ENCODE peak calls at places on chromosomes 3 and 15, in five cellular contexts. V is IMR-90, B is cardiac muscle cell, R is foreskin fibroblast, H is brain microvascular endothelial cell. Z is an unnamed sample.

GRCh38 chr15:93152264-93152884 is 63.4 kb upstream of the RGMA start:
- DNase-seq in V (no peak), B (no peak), R (no peak), H (no peak), Z (no peak)

GRCh38 chr3:141274411-141275031 is 42.9 kb downstream of the PXYLP1 start:
- DNase-seq in V (no peak), B (no peak), R (no peak), H (no peak), Z (no peak)

GRCh38 chr3:28399196-28399595 is 50.6 kb upstream of the AZI2 start:
- DNase-seq in V (no peak), B (no peak), R (no peak), H (no peak), Z (no peak)

GRCh38 chr3:15634671-15635661 is 33.4 kb downstream of the BTD start:
- DNase-seq in V (peak), B (peak), R (peak), H (no peak), Z (peak)

GRCh38 chr3:69914395-69914794 is 85.1 kb upstream of the SAMMSON start:
- DNase-seq in V (peak), B (no peak), R (no peak), H (no peak), Z (no peak)

GRCh38 chr3:104359546-104359945 is 1007.2 kb upstream of the ALCAM start:
- DNase-seq in V (peak), B (peak), R (peak), H (peak), Z (peak)

GRCh38 chr15:98648654-98649537 is 557 bp downstream of the IGF1R start:
- DNase-seq in V (peak), B (peak), R (no peak), H (no peak), Z (no peak)

GRCh38 chr15:58551764-58552504 is 120.1 kb downstream of the LIPC start:
- DNase-seq in V (peak), B (peak), R (peak), H (peak), Z (peak)

GRCh38 chr3:64454179-64454578 is 228.9 kb upstream of the PRICKLE2 start:
- DNase-seq in V (peak), B (peak), R (no peak), H (peak), Z (no peak)

GRCh38 chr15:89108865-89109660 is 20.8 kb downstream of the ABHD2 start:
- DNase-seq in V (no peak), B (no peak), R (no peak), H (no peak), Z (no peak)

GRCh38 chr3:114874447-114874846 is 272.6 kb downstream of the ZBTB20 start:
- DNase-seq in V (no peak), B (peak), R (no peak), H (no peak), Z (no peak)

GRCh38 chr15:60385620-60386552 is 11.9 kb downstream of the ANXA2 start:
- DNase-seq in V (no peak), B (no peak), R (no peak), H (no peak), Z (no peak)

GRCh38 chr3:126519506-126520455 is 2.2 kb upstream of the UROC1 start:
- DNase-seq in V (no peak), B (no peak), R (no peak), H (no peak), Z (no peak)

GRCh38 chr15:74384566-74385441 is 17.4 kb upstream of the CYP11A1 start:
- DNase-seq in V (no peak), B (no peak), R (no peak), H (no peak), Z (no peak)

GRCh38 chr3:108472011-108472591 is 38.3 kb downstream of the MYH15 start:
- DNase-seq in V (peak), B (peak), R (peak), H (peak), Z (peak)

GRCh38 chr3:187006884-187007630 is 76.7 kb downstream of the ST6GAL1 start:
- DNase-seq in V (peak), B (peak), R (no peak), H (no peak), Z (no peak)

GRCh38 chr3:149848238-149848637 is 35.2 kb downstream of the RNF13 start:
- DNase-seq in V (no peak), B (no peak), R (no peak), H (no peak), Z (no peak)

GRCh38 chr3:98519351-98519750 is 3.4 kb downstream of the CLDND1 start:
- DNase-seq in V (peak), B (no peak), R (no peak), H (no peak), Z (no peak)

GRCh38 chr3:33993631-33994030 is 195.2 kb downstream of the PDCD6IP start:
- DNase-seq in V (peak), B (no peak), R (peak), H (peak), Z (no peak)

GRCh38 chr3:184651945-184652344 is 59.9 kb downstream of the MAGEF1 start:
- DNase-seq in V (no peak), B (no peak), R (no peak), H (no peak), Z (no peak)

GRCh38 chr3:141465221-141465620 is 21.6 kb upstream of the RASA2 start:
- DNase-seq in V (peak), B (peak), R (no peak), H (no peak), Z (no peak)

GRCh38 chr3:4271834-4272233 is 31.3 kb upstream of the SETMAR start:
- DNase-seq in V (peak), B (peak), R (peak), H (peak), Z (peak)

GRCh38 chr15:38524156-38524555 is 40.5 kb downstream of the RASGRP1 start:
- DNase-seq in V (peak), B (peak), R (no peak), H (no peak), Z (no peak)

GRCh38 chr3:132231633-132232032 is 85.6 kb upstream of the ACP3 start:
- DNase-seq in V (peak), B (peak), R (peak), H (peak), Z (no peak)

GRCh38 chr3:197224034-197224444 is 74.4 kb downstream of the DLG1 start:
- DNase-seq in V (peak), B (peak), R (peak), H (no peak), Z (peak)

GRCh38 chr3:182220013-182220412 is 508.3 kb downstream of the SOX2 start:
- DNase-seq in V (no peak), B (no peak), R (no peak), H (no peak), Z (no peak)

GRCh38 chr15:39680868-39681267 is 100.0 kb downstream of the THBS1 start:
- DNase-seq in V (peak), B (peak), R (no peak), H (no peak), Z (no peak)

GRCh38 chr15:85752591-85752990 is 42.1 kb downstream of the KLHL25 start:
- DNase-seq in V (no peak), B (no peak), R (no peak), H (no peak), Z (no peak)

GRCh38 chr15:75148293-75148692 is 53.4 kb upstream of the C15orf39 start:
- DNase-seq in V (no peak), B (no peak), R (no peak), H (no peak), Z (no peak)

DNA sequence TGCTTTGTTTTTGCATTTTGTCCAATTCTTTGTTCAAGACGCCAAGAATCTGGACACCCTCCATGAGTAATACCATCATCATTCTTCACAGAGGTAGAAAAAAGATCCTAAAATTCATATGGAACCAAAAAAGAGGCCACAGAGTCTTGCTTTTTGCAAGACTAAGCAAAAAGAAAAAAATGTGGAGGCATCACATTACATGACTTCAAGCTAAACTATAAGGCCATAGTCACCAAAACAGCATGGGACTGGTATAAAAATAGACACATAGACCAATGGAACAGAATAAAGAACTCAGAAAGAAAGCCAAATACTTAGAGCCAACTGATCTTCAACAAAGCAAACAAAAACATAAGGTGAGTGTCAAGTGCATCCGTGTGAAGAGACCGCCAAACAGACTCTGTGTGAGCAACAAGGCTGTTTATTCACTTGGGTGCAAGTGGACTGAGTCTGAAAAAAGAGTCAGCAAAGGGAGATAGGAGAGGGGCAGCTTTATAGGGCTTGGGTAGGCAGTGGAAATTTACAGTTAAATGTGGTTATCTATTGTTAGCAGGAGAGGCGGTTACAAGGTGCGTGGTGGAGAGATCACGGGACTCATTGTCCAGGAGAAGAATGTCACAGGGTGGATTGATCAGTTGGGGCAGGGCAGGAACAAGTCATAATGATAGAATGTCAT is 10.9 kb downstream of the STRIT1 start:
- DNase-seq in V (peak), B (peak), R (peak), H (peak), Z (peak)
- H3K4me3 ChIP-seq in V (no peak), B (no peak), R (no peak), H (no peak), Z (no peak)

DNA sequence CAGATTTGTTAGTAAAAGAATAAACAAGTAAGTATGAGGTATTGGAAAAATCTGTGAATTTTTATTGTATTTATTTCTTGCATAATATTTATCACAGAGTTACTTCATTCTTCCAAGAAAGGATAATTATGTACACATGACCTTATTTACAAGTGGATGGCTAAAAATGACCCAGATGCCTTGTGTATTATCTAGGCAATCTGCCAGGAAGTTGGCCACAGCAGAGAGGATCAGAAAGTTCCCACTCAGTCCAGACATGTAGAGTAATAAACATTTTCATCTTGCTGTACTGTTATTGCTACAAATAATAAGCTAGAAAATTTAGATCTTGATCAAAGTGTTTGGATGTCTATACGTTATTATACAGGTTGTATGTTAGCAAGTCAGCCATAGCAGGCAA is 317.1 kb downstream of the EPHA6 start:
- DNase-seq in V (no peak), B (no peak), R (no peak), H (no peak), Z (no peak)
- TF ChIP-seq CTCF in V (no peak), B (no peak), R (no peak), H (no peak), Z (no peak)

DNA sequence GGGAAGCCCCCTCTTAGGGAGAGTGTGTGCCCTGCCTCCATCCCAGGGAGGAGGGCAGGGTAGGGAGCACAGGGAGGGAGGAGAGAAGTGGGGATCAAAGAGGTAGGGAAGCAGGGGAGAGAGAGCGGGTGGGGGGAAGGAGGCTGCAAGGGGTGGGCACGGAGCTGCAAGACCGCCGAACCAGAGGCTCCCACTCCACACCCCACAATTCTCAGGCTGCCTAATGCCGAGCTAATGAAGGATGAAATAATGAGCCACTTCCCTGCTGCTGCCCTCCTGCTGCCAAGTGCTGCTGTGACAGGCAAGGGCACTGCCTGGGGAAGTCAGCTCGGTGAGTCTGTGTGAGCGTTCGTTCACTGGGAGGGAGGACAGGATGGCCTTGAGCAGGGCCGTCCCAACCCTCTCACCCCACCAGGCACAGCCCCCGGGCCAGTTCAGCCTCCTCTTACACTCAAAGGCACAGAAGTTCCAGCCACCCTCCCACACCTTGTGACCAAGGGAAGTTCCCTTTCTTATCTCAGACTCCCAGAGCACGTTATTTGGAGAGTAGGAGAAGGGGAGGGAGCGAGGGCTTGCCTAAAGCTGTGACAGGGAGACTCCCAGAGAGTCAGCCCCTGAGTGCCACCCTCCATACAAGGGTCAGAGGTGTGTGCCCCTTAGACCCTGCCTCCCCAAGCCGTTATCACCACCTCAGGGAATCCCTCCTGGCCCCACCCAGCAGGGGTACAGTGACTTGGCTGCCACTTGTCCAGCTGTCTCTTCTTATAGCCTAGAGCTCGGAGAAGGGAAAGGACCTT is 12.4 kb downstream of the GLYCTK start:
- DNase-seq in V (peak), B (peak), R (no peak), H (peak), Z (no peak)
- H3K4me3 ChIP-seq in V (no peak), B (no peak), R (no peak), H (no peak), Z (no peak)

DNA sequence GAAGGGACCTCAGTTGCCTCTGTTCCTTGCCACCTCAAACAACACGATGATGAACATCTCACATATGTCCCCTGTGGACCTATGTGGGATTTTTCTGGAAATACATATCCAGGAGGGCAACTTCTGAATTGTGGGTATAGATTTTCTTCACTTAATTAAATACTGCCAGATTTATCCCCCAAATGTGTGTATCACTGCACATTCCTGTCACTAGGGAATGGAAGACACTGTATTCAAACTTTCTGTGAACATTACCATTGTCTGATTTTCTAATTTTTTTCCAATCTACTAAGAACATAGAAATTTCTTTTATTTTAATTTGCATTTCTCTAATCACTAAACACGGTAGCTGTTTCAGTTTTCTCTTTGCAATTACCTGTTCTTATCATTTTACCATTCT is 102.0 kb upstream of the MRPS22 start:
- DNase-seq in V (no peak), B (no peak), R (no peak), H (no peak), Z (no peak)
- TF ChIP-seq CTCF in V (peak), B (no peak), R (no peak), H (no peak), Z (no peak)